ENCODE peak calls at places on chromosome 18, in nine cellular contexts. R is transverse colon; H is HCT116; V is spleen; M is heart left ventricle; F is CD8-positive, alpha-beta T cell; A is endothelial cell of umbilical vein; Y is RWPE2; O is GM23338. N is an unnamed sample.

GRCh38 chr18:31243740-31244512 is 74.0 kb upstream of the DSG1 start:
- DNase-seq in V (no peak), H (peak; percentile 33), F (no peak), A (peak; percentile 61), R (no peak), O (no peak), M (no peak), Y (no peak), N (no peak)

GRCh38 chr18:46220116-46220515 is 115.9 kb downstream of the HAUS1 start:
- DNase-seq in V (no peak), M (no peak), A (no peak), O (no peak), H (no peak), F (no peak), Y (no peak), R (no peak), N (no peak)

GRCh38 chr18:67219821-67220220 is 296.7 kb downstream of the DSEL start:
- DNase-seq in V (no peak), O (no peak), M (no peak), R (no peak), A (peak; percentile 69), F (no peak), H (no peak), Y (no peak), N (no peak)

GRCh38 chr18:52288403-52289004 is 51.5 kb upstream of the DCC start:
- DNase-seq in H (no peak), M (no peak), R (peak; percentile 13), Y (no peak), O (peak; percentile 76), A (no peak), F (no peak), V (no peak), N (no peak)

GRCh38 chr18:79697976-79698375 is 18.4 kb downstream of the CTDP1 start:
- DNase-seq in M (no peak), Y (no peak), A (no peak), R (no peak), V (no peak), O (no peak), F (no peak), H (no peak), N (no peak)

GRCh38 chr18:37182340-37183135 is 353.6 kb downstream of the KIAA1328 start:
- DNase-seq in O (no peak), A (no peak), M (no peak), R (no peak), Y (no peak), H (no peak), F (no peak), V (no peak), N (no peak)

GRCh38 chr18:54675076-54675475 is 84.0 kb downstream of the DYNAP start:
- DNase-seq in A (no peak), O (no peak), F (no peak), Y (no peak), V (no peak), M (no peak), R (no peak), H (no peak), N (no peak)

GRCh38 chr18:43314931-43315330 is 37.6 kb upstream of the SYT4 start:
- DNase-seq in M (no peak), F (no peak), O (no peak), R (no peak), H (no peak), A (no peak), V (no peak), Y (no peak), N (no peak)

GRCh38 chr18:49650426-49650891 is 88.6 kb downstream of the LIPG start:
- DNase-seq in H (no peak), V (peak; percentile 29), O (no peak), R (no peak), F (no peak), M (no peak), A (no peak), Y (no peak), N (peak; percentile 41)

GRCh38 chr18:77899972-77900754 is 650.5 kb downstream of the GALR1 start:
- DNase-seq in Y (no peak), M (peak; percentile 40), O (peak; percentile 80), H (no peak), F (peak; percentile 31), A (no peak), R (peak; percentile 14), V (peak; percentile 85), N (no peak)

GRCh38 chr18:69787825-69788547 is 159.7 kb downstream of the CD226 start:
- DNase-seq in Y (no peak), O (peak; percentile 4), F (no peak), V (no peak), H (peak; percentile 37), R (no peak), M (no peak), A (peak; percentile 70), N (no peak)

GRCh38 chr18:11695736-11696135 is 6.7 kb downstream of the GNAL start:
- DNase-seq in A (no peak), R (no peak), Y (no peak), M (no peak), F (no peak), O (no peak), V (no peak), H (no peak), N (no peak)

GRCh38 chr18:79774111-79774510 is 23.6 kb upstream of the KCNG2 start:
- DNase-seq in F (no peak), Y (peak; percentile 34), M (no peak), R (peak; percentile 4), A (no peak), H (no peak), O (no peak), V (peak; percentile 43), N (no peak)

DNA sequence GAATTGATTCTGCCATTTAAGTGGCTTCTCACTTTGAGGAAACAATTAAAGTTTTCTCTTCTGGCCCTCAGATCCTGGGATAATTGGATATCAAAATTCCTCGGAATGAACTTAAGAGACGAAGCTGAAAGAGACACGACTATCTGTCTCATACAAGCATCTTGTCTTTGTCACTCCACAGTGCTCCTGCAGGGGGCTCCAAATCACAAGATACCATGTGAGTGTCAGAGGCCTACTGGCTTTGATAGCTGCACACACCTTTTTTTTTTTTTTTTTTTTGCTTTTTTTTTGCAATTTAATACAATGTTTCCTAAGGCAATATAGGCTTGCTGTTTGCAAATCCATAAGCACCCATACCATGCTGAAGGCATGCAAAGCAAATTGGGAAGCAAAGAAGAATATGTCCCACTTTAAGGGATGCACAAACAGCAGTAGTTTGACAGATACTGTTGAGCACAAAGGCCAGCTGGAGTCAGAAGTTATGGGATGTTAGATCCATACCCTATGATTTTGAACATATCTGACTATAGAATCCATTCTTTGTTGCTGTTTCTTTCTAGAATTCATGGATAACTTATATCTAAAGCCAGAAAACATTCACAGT is 109.0 kb upstream of the CBLN2 start:
- DNase-seq in F (no peak), Y (no peak), R (peak; percentile 30), H (no peak), O (peak; percentile 80), M (no peak), A (peak; percentile 26), V (no peak), N (no peak)
- TF ChIP-seq CTCF in F (peak; percentile 27), Y (peak; percentile 67), R (peak; percentile 31), H (peak; percentile 30), O (peak; percentile 72), M (no peak), A (peak; percentile 41), V (peak; percentile 10), N (no peak)

GRCh38 chr18:48073231-48073930 is 142.9 kb upstream of the SMAD2 start:
- DNase-seq in R (no peak), Y (no peak), F (no peak), H (no peak), V (peak; percentile 72), A (no peak), O (no peak), M (no peak), N (no peak)
- H3K27ac ChIP-seq in R (peak overlapping the region; percentile 15), Y (no peak overlapping the region), F (no peak overlapping the region), H (no peak overlapping the region), V (peak overlapping the region; percentile 78), A (no peak overlapping the region), O (no peak overlapping the region), M (peak overlapping the region; percentile 76), N (peak overlapping the region; percentile 72)

DNA sequence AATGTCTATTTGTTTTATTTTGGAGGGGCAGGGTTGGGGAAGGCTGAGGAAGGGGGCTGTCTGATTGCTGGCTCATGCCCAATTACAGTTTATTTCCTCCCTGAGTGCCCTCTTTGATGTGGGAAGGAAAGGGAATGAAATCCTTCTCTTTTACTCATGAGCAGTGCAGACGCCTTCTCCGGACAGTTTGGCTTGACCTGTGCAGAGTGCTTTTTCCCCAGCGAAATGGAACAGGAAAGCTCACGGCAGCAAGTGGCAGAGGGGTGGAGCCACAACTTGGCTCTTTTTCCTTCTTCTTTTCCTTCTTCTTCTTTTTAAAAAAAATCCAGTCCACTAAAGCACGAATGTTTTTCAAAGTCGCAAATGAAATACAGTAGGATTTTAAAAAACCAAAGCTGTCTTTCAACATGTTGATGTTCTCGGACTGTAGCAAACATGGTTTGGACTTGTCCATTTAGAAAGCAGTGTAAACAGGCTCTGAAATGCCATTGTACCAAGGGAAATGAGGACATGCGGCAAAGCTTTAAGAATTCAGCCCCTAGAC is 34.6 kb downstream of the RAB31 start:
- DNase-seq in M (no peak), F (no peak), R (no peak), Y (no peak), V (peak; percentile 41), H (no peak), A (peak; percentile 70), O (no peak), N (no peak)
- H3K4me3 ChIP-seq in M (no peak overlapping the region), F (no peak overlapping the region), R (peak overlapping the region; percentile 18), Y (no peak overlapping the region), V (no peak overlapping the region), H (peak overlapping the region; percentile 13), A (no peak overlapping the region), O (peak overlapping the region; percentile 13), N (peak overlapping the region; percentile 56)

GRCh38 chr18:10442551-10442971 is 11.9 kb upstream of the APCDD1 start:
- DNase-seq in M (no peak), O (no peak), A (no peak), Y (no peak), V (no peak), R (no peak), H (no peak), F (no peak), N (no peak)
- TF ChIP-seq CTCF in M (no peak), O (no peak), A (no peak), Y (no peak), V (no peak), R (no peak), H (no peak), F (no peak), N (no peak)

DNA sequence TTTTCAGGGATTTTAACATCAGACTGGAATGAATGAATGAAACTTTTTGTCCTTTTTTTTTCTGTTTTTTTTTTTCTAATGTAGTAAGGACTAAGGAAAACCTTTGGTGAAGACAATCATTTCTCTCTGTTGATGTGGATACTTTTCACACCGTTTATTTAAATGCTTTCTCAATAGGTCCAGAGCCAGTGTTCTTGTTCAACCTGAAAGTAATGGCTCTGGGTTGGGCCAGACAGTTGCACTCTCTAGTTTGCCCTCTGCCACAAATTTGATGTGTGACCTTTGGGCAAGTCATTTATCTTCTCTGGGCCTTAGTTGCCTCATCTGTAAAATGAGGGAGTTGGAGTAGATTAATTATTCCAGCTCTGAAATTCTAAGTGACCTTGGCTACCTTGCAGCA is 53.4 kb downstream of the SMAD4 start:
- DNase-seq in F (no peak), A (no peak), H (no peak), Y (no peak), R (no peak), M (no peak), O (no peak), V (no peak), N (no peak)
- H3K27ac ChIP-seq in F (no peak overlapping the region), A (peak overlapping the region; percentile 57), H (peak overlapping the region; percentile 14), Y (no peak overlapping the region), R (no peak overlapping the region), M (no peak overlapping the region), O (no peak overlapping the region), V (no peak overlapping the region), N (no peak overlapping the region)

N was measured in coronary artery.